ENCODE peak calls at places on chromosomes 6 and 20, in seven cellular contexts. I, C, R, Y, N, O and T are unnamed samples.

GRCh38 chr6:137155830-137156229 is 17.6 kb downstream of the IL22RA2 start:
- DNase-seq in I (peak), C (no peak), R (peak), Y (no peak), N (no peak), O (peak), T (no peak)

GRCh38 chr20:9467995-9468394 is 46.4 kb upstream of the LAMP5 start:
- DNase-seq in I (no peak), C (no peak), R (peak), Y (no peak), N (no peak), O (no peak), T (no peak)

GRCh38 chr6:150299873-150300485 is 68.8 kb upstream of the IYD start:
- DNase-seq in I (no peak), C (no peak), R (no peak), Y (no peak), N (no peak), O (no peak), T (no peak)

GRCh38 chr6:166512567-166512966 is 73.9 kb downstream of the RAMACL start:
- DNase-seq in I (no peak), C (no peak), R (no peak), Y (peak), N (no peak), O (no peak), T (peak)

GRCh38 chr6:25872804-25873203 is 1.2 kb downstream of the SLC17A3 start:
- DNase-seq in I (no peak), C (no peak), R (no peak), Y (no peak), N (no peak), O (no peak), T (no peak)

GRCh38 chr6:130906736-130907381 is 79.7 kb downstream of the SMLR1 start:
- DNase-seq in I (no peak), C (no peak), R (peak), Y (no peak), N (no peak), O (no peak), T (no peak)

GRCh38 chr20:10508468-10509251 is 73.6 kb downstream of the SLX4IP start:
- DNase-seq in I (no peak), C (no peak), R (peak), Y (no peak), N (no peak), O (no peak), T (no peak)

GRCh38 chr6:65113581-65113980 is 593.4 kb downstream of the EYS start:
- DNase-seq in I (no peak), C (no peak), R (no peak), Y (no peak), N (no peak), O (no peak), T (no peak)

GRCh38 chr6:166025149-166025898 is 142.3 kb downstream of the TBXT start:
- DNase-seq in I (no peak), C (no peak), R (peak), Y (no peak), N (no peak), O (no peak), T (no peak)

GRCh38 chr6:117559299-117559698 is 43.0 kb downstream of the GOPC start:
- DNase-seq in I (no peak), C (no peak), R (no peak), Y (no peak), N (no peak), O (no peak), T (no peak)

GRCh38 chr6:14559754-14560527 is 442.4 kb downstream of the CD83 start:
- DNase-seq in I (no peak), C (no peak), R (no peak), Y (no peak), N (no peak), O (no peak), T (no peak)

GRCh38 chr20:34578040-34578439 is 19.5 kb downstream of the MAP1LC3A start:
- DNase-seq in I (no peak), C (no peak), R (no peak), Y (no peak), N (no peak), O (peak), T (no peak)

GRCh38 chr6:93163146-93163545 is 256.2 kb downstream of the EPHA7 start:
- DNase-seq in I (no peak), C (no peak), R (no peak), Y (no peak), N (no peak), O (no peak), T (no peak)

GRCh38 chr6:156167289-156168076 is 609.7 kb upstream of the ARID1B start:
- DNase-seq in I (no peak), C (no peak), R (no peak), Y (no peak), N (no peak), O (no peak), T (no peak)

GRCh38 chr6:116877743-116878142 is 701 bp downstream of the RFX6 start:
- DNase-seq in I (no peak), C (no peak), R (no peak), Y (no peak), N (no peak), O (no peak), T (no peak)

GRCh38 chr6:35519313-35520015 is 6.8 kb upstream of the TULP1 start:
- DNase-seq in I (no peak), C (no peak), R (no peak), Y (no peak), N (no peak), O (no peak), T (no peak)

GRCh38 chr6:157150076-157150475 is 173.2 kb downstream of the TMEM242 start:
- DNase-seq in I (no peak), C (no peak), R (peak), Y (no peak), N (no peak), O (no peak), T (no peak)

GRCh38 chr6:33856655-33857054 is 52.9 kb upstream of the MLN start:
- DNase-seq in I (peak), C (peak), R (peak), Y (peak), N (no peak), O (peak), T (no peak)

GRCh38 chr6:32972353-32973143 is 4.2 kb downstream of the BRD2 start:
- DNase-seq in I (peak), C (peak), R (peak), Y (peak), N (no peak), O (peak), T (no peak)

GRCh38 chr6:109794201-109794926 is 103.3 kb downstream of the FIG4 start:
- DNase-seq in I (no peak), C (no peak), R (peak), Y (no peak), N (no peak), O (no peak), T (no peak)

GRCh38 chr6:41767112-41767946 is 12.4 kb downstream of the FRS3 start:
- DNase-seq in I (no peak), C (no peak), R (peak), Y (no peak), N (no peak), O (no peak), T (no peak)

GRCh38 chr6:20315456-20315855 is 86.2 kb upstream of the E2F3 start:
- DNase-seq in I (no peak), C (no peak), R (no peak), Y (no peak), N (no peak), O (no peak), T (no peak)

GRCh38 chr6:168132531-168133184 is 53.6 kb upstream of the FRMD1 start:
- DNase-seq in I (no peak), C (no peak), R (peak), Y (no peak), N (no peak), O (peak), T (no peak)